ENCODE peak calls at places on chromosomes 16 and 17, in four cellular contexts. X is cardiac muscle cell, Y is Right ventricle myocardium superior, O is T-cell. D is an unnamed sample.
A peak's percentile ranks its signal among the peaks of the same experiment; 100 is the strongest.

GRCh38 chr16:62664566-62664965 is 628.3 kb upstream of the CDH8 start:
- DNase-seq in O (no peak), Y (no peak), X (no peak), D (no peak)

GRCh38 chr16:4313563-4314531 is 2.0 kb upstream of the GLIS2 start:
- DNase-seq in O (no peak), X (peak; percentile 66), Y (no peak), D (peak; percentile 31)

GRCh38 chr16:24713379-24713778 is 16.1 kb upstream of the TNRC6A start:
- DNase-seq in X (no peak), Y (no peak), O (no peak), D (no peak)

GRCh38 chr17:17724307-17724921 is 43.2 kb downstream of the RAI1 start:
- DNase-seq in Y (no peak), X (peak; percentile 65), O (no peak), D (no peak)

GRCh38 chr16:84600343-84601229 is 17.3 kb downstream of the COTL1 start:
- DNase-seq in Y (no peak), O (no peak), X (peak; percentile 43), D (peak; percentile 41)

GRCh38 chr16:54282202-54282922 is 4.2 kb downstream of the IRX3 start:
- DNase-seq in O (no peak), X (peak; percentile 62), Y (peak; percentile 77), D (peak; percentile 13)

GRCh38 chr16:66472961-66473610 is 46.0 kb downstream of the BEAN1 start:
- DNase-seq in O (no peak), Y (no peak), X (no peak), D (no peak)

GRCh38 chr16:55508271-55508921 is 476 bp upstream of the LPCAT2 start:
- DNase-seq in Y (peak; percentile 30), O (no peak), X (no peak), D (no peak)

GRCh38 chr17:44932526-44933097 is 15.0 kb downstream of the KIF18B start:
- DNase-seq in O (no peak), X (no peak), Y (no peak), D (no peak)

GRCh38 chr17:17845046-17845775 is 8.4 kb upstream of the SREBF1 start:
- DNase-seq in Y (no peak), X (no peak), O (no peak), D (no peak)

GRCh38 chr17:8474826-8475225 is 39.1 kb downstream of the NDEL1 start:
- DNase-seq in Y (no peak), X (no peak), O (no peak), D (no peak)

GRCh38 chr17:48745381-48746275 is 17.1 kb upstream of the HOXB13 start:
- DNase-seq in X (no peak), Y (no peak), O (no peak), D (no peak)

GRCh38 chr16:88696441-88696840 is 9.8 kb downstream of the RNF166 start:
- DNase-seq in Y (no peak), O (no peak), X (no peak), D (no peak)

GRCh38 chr17:60390881-60391418 is 983 bp downstream of the USP32 start:
- DNase-seq in O (no peak), Y (no peak), X (peak; percentile 62), D (peak; percentile 33)

GRCh38 chr16:14502932-14503741 is 126.9 kb downstream of the PARN start:
- DNase-seq in X (peak; percentile 57), Y (no peak), O (no peak), D (no peak)

GRCh38 chr17:50048146-50048720 is 7.7 kb upstream of the ITGA3 start:
- DNase-seq in X (peak; percentile 56), Y (no peak), O (no peak), D (no peak)

GRCh38 chr16:58026705-58027340 is 1.3 kb downstream of the MMP15 start:
- DNase-seq in X (no peak), O (no peak), Y (no peak), D (no peak)

GRCh38 chr17:78952706-78953105 is 27.0 kb downstream of the LGALS3BP start:
- DNase-seq in O (no peak), X (no peak), Y (no peak), D (no peak)

GRCh38 chr16:66746682-66747081 is 4.7 kb downstream of the DYNC1LI2 start:
- DNase-seq in X (peak; percentile 37), O (no peak), Y (no peak), D (no peak)

GRCh38 chr17:17792143-17792550 is 44.6 kb downstream of the SREBF1 start:
- DNase-seq in X (no peak), O (peak; percentile 23), Y (no peak), D (no peak)

GRCh38 chr17:64056269-64057005 is 36.0 kb upstream of the ICAM2 start:
- DNase-seq in O (no peak), Y (no peak), X (no peak), D (peak; percentile 90)

D was measured in small intestine.